ENCODE peak calls at places on chromosomes 12 and 14, in five cellular contexts. One of them, this sample, is unnamed.

GRCh38 chr12:119202121-119202527 is 23.4 kb downstream of the HSPB8 start:
- DNase-seq in IMR-90: no peak
- DNase-seq in GM23338: peak; percentile 49
- DNase-seq in cardiac fibroblast: no peak
- DNase-seq in uterus: no peak
- DNase-seq in this sample: no peak

GRCh38 chr12:12880537-12880936 is 10.8 kb upstream of the GPRC5A start:
- DNase-seq in IMR-90: no peak
- DNase-seq in GM23338: no peak
- DNase-seq in cardiac fibroblast: no peak
- DNase-seq in uterus: no peak
- DNase-seq in this sample: no peak

GRCh38 chr14:83706555-83706954 is 1823.4 kb upstream of the FLRT2 start:
- DNase-seq in IMR-90: peak; percentile 6
- DNase-seq in GM23338: peak; percentile 93
- DNase-seq in cardiac fibroblast: no peak
- DNase-seq in uterus: no peak
- DNase-seq in this sample: peak; percentile 8

GRCh38 chr14:96633096-96633495 is 130.9 kb downstream of the PAPOLA start:
- DNase-seq in IMR-90: no peak
- DNase-seq in GM23338: no peak
- DNase-seq in cardiac fibroblast: no peak
- DNase-seq in uterus: no peak
- DNase-seq in this sample: no peak

GRCh38 chr14:103868242-103868897 is 21.0 kb upstream of the PPP1R13B start:
- DNase-seq in IMR-90: no peak
- DNase-seq in GM23338: no peak
- DNase-seq in cardiac fibroblast: no peak
- DNase-seq in uterus: no peak
- DNase-seq in this sample: no peak

GRCh38 chr12:58804749-58805148 is 115.6 kb downstream of the LRIG3 start:
- DNase-seq in IMR-90: no peak
- DNase-seq in GM23338: peak; percentile 56
- DNase-seq in cardiac fibroblast: no peak
- DNase-seq in uterus: no peak
- DNase-seq in this sample: no peak

GRCh38 chr14:58563981-58564380 is 73.8 kb upstream of the DACT1 start:
- DNase-seq in IMR-90: no peak
- DNase-seq in GM23338: no peak
- DNase-seq in cardiac fibroblast: no peak
- DNase-seq in uterus: no peak
- DNase-seq in this sample: no peak

GRCh38 chr12:5433081-5433839 is 1.4 kb downstream of the NTF3 start:
- DNase-seq in IMR-90: peak; percentile 63
- DNase-seq in GM23338: peak; percentile 62
- DNase-seq in cardiac fibroblast: no peak
- DNase-seq in uterus: no peak
- DNase-seq in this sample: peak; percentile 55

GRCh38 chr12:104486416-104486815 is 29.7 kb downstream of the CHST11 start:
- DNase-seq in IMR-90: no peak
- DNase-seq in GM23338: no peak
- DNase-seq in cardiac fibroblast: no peak
- DNase-seq in uterus: no peak
- DNase-seq in this sample: no peak

GRCh38 chr14:60681271-60681670 is 32.0 kb upstream of the SIX1 start:
- DNase-seq in IMR-90: no peak
- DNase-seq in GM23338: no peak
- DNase-seq in cardiac fibroblast: no peak
- DNase-seq in uterus: no peak
- DNase-seq in this sample: peak; percentile 64

GRCh38 chr12:11805680-11806079 is 156.2 kb downstream of the ETV6 start:
- DNase-seq in IMR-90: no peak
- DNase-seq in GM23338: no peak
- DNase-seq in cardiac fibroblast: no peak
- DNase-seq in uterus: no peak
- DNase-seq in this sample: no peak

GRCh38 chr14:104119119-104119699 is 19.2 kb upstream of the KIF26A start:
- DNase-seq in IMR-90: no peak
- DNase-seq in GM23338: no peak
- DNase-seq in cardiac fibroblast: no peak
- DNase-seq in uterus: no peak
- DNase-seq in this sample: no peak

GRCh38 chr14:90487031-90487430 is 90.2 kb downstream of the CALM1 start:
- DNase-seq in IMR-90: no peak
- DNase-seq in GM23338: peak; percentile 32
- DNase-seq in cardiac fibroblast: peak; percentile 43
- DNase-seq in uterus: no peak
- DNase-seq in this sample: peak; percentile 14

GRCh38 chr12:109818900-109819500 is 14.2 kb downstream of the TRPV4 start:
- DNase-seq in IMR-90: peak; percentile 52
- DNase-seq in GM23338: no peak
- DNase-seq in cardiac fibroblast: peak; percentile 41
- DNase-seq in uterus: no peak
- DNase-seq in this sample: peak; percentile 81

GRCh38 chr12:107558816-107559382 is 126.7 kb upstream of the PWP1 start:
- DNase-seq in IMR-90: no peak
- DNase-seq in GM23338: no peak
- DNase-seq in cardiac fibroblast: no peak
- DNase-seq in uterus: no peak
- DNase-seq in this sample: no peak

GRCh38 chr12:77323778-77324415 is 258.5 kb upstream of the E2F7 start:
- DNase-seq in IMR-90: no peak
- DNase-seq in GM23338: no peak
- DNase-seq in cardiac fibroblast: no peak
- DNase-seq in uterus: no peak
- DNase-seq in this sample: no peak

GRCh38 chr12:106136263-106136662 is 2.5 kb downstream of the NUAK1 start:
- DNase-seq in IMR-90: peak; percentile 83
- DNase-seq in GM23338: peak; percentile 97
- DNase-seq in cardiac fibroblast: peak; percentile 90
- DNase-seq in uterus: peak; percentile 95
- DNase-seq in this sample: peak; percentile 68

GRCh38 chr14:93543766-93544165 is 113.0 kb downstream of the UNC79 start:
- DNase-seq in IMR-90: peak; percentile 33
- DNase-seq in GM23338: peak; percentile 20
- DNase-seq in cardiac fibroblast: peak; percentile 51
- DNase-seq in uterus: no peak
- DNase-seq in this sample: peak; percentile 28

GRCh38 chr12:105860556-105861207 is 278.1 kb downstream of the NUAK1 start:
- DNase-seq in IMR-90: no peak
- DNase-seq in GM23338: no peak
- DNase-seq in cardiac fibroblast: no peak
- DNase-seq in uterus: no peak
- DNase-seq in this sample: no peak

GRCh38 chr12:85466906-85467305 is 186.9 kb downstream of the ALX1 start:
- DNase-seq in IMR-90: peak; percentile 3
- DNase-seq in GM23338: no peak
- DNase-seq in cardiac fibroblast: no peak
- DNase-seq in uterus: no peak
- DNase-seq in this sample: no peak

GRCh38 chr12:78293039-78293686 is 462.5 kb downstream of the NAV3 start:
- DNase-seq in IMR-90: peak; percentile 28
- DNase-seq in GM23338: no peak
- DNase-seq in cardiac fibroblast: peak; percentile 3
- DNase-seq in uterus: no peak
- DNase-seq in this sample: peak; percentile 84

GRCh38 chr12:132043216-132043615 is 93.5 kb downstream of the EP400 start:
- DNase-seq in IMR-90: no peak
- DNase-seq in GM23338: no peak
- DNase-seq in cardiac fibroblast: no peak
- DNase-seq in uterus: no peak
- DNase-seq in this sample: no peak

GRCh38 chr14:95332641-95333040 is 12.9 kb upstream of the CLMN start:
- DNase-seq in IMR-90: no peak
- DNase-seq in GM23338: no peak
- DNase-seq in cardiac fibroblast: no peak
- DNase-seq in uterus: no peak
- DNase-seq in this sample: no peak
- H3K4me3 ChIP-seq in IMR-90: no peak overlapping the region
- H3K4me3 ChIP-seq in GM23338: no peak overlapping the region
- H3K4me3 ChIP-seq in cardiac fibroblast: no peak overlapping the region
- H3K4me3 ChIP-seq in uterus: no peak overlapping the region
- H3K4me3 ChIP-seq in this sample: no peak overlapping the region

DNA sequence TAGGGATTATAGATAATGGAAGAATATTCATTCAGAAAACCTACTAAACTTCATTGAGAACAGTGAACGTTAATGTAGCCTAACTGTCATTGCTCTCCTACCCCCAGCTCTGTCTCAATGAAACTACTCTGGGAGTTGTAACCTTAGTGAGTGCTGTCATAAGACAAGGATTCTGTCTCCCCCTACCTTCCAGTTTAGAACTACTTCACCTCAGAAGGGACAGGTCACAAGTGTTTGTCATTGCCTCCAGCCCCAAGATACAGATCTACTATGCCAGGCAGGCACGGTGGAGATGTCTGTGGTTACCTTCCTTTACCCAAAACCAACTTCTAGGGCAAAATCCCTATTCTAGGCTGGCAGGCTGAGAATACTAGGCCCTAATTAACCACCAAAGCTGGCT is 833.1 kb upstream of the SEL1L start:
- DNase-seq in IMR-90: no peak
- DNase-seq in GM23338: peak; percentile 56
- DNase-seq in cardiac fibroblast: no peak
- DNase-seq in uterus: no peak
- DNase-seq in this sample: no peak
- TF ChIP-seq CTCF in IMR-90: no peak
- TF ChIP-seq CTCF in GM23338: peak; percentile 34
- TF ChIP-seq CTCF in cardiac fibroblast: no peak
- TF ChIP-seq CTCF in uterus: no peak
- TF ChIP-seq CTCF in this sample: no peak

GRCh38 chr12:50641566-50641965 is 122.3 kb upstream of the ATF1 start:
- DNase-seq in IMR-90: no peak
- DNase-seq in GM23338: peak; percentile 56
- DNase-seq in cardiac fibroblast: no peak
- DNase-seq in uterus: no peak
- DNase-seq in this sample: no peak
- H3K4me3 ChIP-seq in IMR-90: no peak overlapping the region
- H3K4me3 ChIP-seq in GM23338: no peak overlapping the region
- H3K4me3 ChIP-seq in cardiac fibroblast: no peak overlapping the region
- H3K4me3 ChIP-seq in uterus: no peak overlapping the region
- H3K4me3 ChIP-seq in this sample: no peak overlapping the region

GRCh38 chr14:37970696-37971095 is 237.0 kb upstream of the SSTR1 start:
- DNase-seq in IMR-90: no peak
- DNase-seq in GM23338: no peak
- DNase-seq in cardiac fibroblast: no peak
- DNase-seq in uterus: no peak
- DNase-seq in this sample: no peak
- TF ChIP-seq CTCF in IMR-90: no peak
- TF ChIP-seq CTCF in GM23338: no peak
- TF ChIP-seq CTCF in cardiac fibroblast: no peak
- TF ChIP-seq CTCF in uterus: no peak
- TF ChIP-seq CTCF in this sample: no peak

This sample was measured in foreskin fibroblast.